ENCODE peak calls at places on chromosomes 1 and 21, in eight cellular contexts. One of them, this sample, is unnamed.

GRCh38 chr1:155976062-155976912 is 2.1 kb downstream of the ARHGEF2 start:
- DNase-seq in RWPE1: peak; percentile 89
- DNase-seq in tibial nerve: peak; percentile 74
- DNase-seq in activated naive CD8-positive, alpha-beta T cell treated with anti-CD3 and anti-CD28 coated beads for 36 hours: peak; percentile 76
- DNase-seq in WTC11: peak; percentile 41
- DNase-seq in ovary: peak; percentile 91
- DNase-seq in stimulated activated CD4-positive, alpha-beta T cell treated with anti-CD3 and anti-CD28 coated beads, Interleukin-2, amount 100 ng/mL, for 24 hours: peak; percentile 64
- DNase-seq in KBM-7: peak; percentile 98
- DNase-seq in this sample: peak; percentile 74

GRCh38 chr21:27734146-27734545 is 767.3 kb upstream of the ADAMTS5 start:
- DNase-seq in RWPE1: no peak
- DNase-seq in tibial nerve: no peak
- DNase-seq in activated naive CD8-positive, alpha-beta T cell treated with anti-CD3 and anti-CD28 coated beads for 36 hours: no peak
- DNase-seq in WTC11: no peak
- DNase-seq in ovary: no peak
- DNase-seq in stimulated activated CD4-positive, alpha-beta T cell treated with anti-CD3 and anti-CD28 coated beads, Interleukin-2, amount 100 ng/mL, for 24 hours: no peak
- DNase-seq in KBM-7: no peak
- DNase-seq in this sample: no peak

GRCh38 chr21:24658926-24659325 is 948.4 kb downstream of the MRPL39 start:
- DNase-seq in RWPE1: no peak
- DNase-seq in tibial nerve: no peak
- DNase-seq in activated naive CD8-positive, alpha-beta T cell treated with anti-CD3 and anti-CD28 coated beads for 36 hours: no peak
- DNase-seq in WTC11: no peak
- DNase-seq in ovary: no peak
- DNase-seq in stimulated activated CD4-positive, alpha-beta T cell treated with anti-CD3 and anti-CD28 coated beads, Interleukin-2, amount 100 ng/mL, for 24 hours: no peak
- DNase-seq in KBM-7: no peak
- DNase-seq in this sample: no peak

GRCh38 chr1:26822737-26823395 is 3.6 kb upstream of the ZDHHC18 start:
- DNase-seq in RWPE1: no peak
- DNase-seq in tibial nerve: no peak
- DNase-seq in activated naive CD8-positive, alpha-beta T cell treated with anti-CD3 and anti-CD28 coated beads for 36 hours: no peak
- DNase-seq in WTC11: no peak
- DNase-seq in ovary: no peak
- DNase-seq in stimulated activated CD4-positive, alpha-beta T cell treated with anti-CD3 and anti-CD28 coated beads, Interleukin-2, amount 100 ng/mL, for 24 hours: no peak
- DNase-seq in KBM-7: no peak
- DNase-seq in this sample: no peak

GRCh38 chr1:160115545-160116276 is at the start of gene ATP1A2:
- DNase-seq in RWPE1: no peak
- DNase-seq in tibial nerve: no peak
- DNase-seq in activated naive CD8-positive, alpha-beta T cell treated with anti-CD3 and anti-CD28 coated beads for 36 hours: no peak
- DNase-seq in WTC11: peak; percentile 66
- DNase-seq in ovary: no peak
- DNase-seq in stimulated activated CD4-positive, alpha-beta T cell treated with anti-CD3 and anti-CD28 coated beads, Interleukin-2, amount 100 ng/mL, for 24 hours: no peak
- DNase-seq in KBM-7: no peak
- DNase-seq in this sample: no peak

GRCh38 chr21:28069446-28069845 is 923.2 kb downstream of the LTN1 start:
- DNase-seq in RWPE1: no peak
- DNase-seq in tibial nerve: no peak
- DNase-seq in activated naive CD8-positive, alpha-beta T cell treated with anti-CD3 and anti-CD28 coated beads for 36 hours: no peak
- DNase-seq in WTC11: no peak
- DNase-seq in ovary: no peak
- DNase-seq in stimulated activated CD4-positive, alpha-beta T cell treated with anti-CD3 and anti-CD28 coated beads, Interleukin-2, amount 100 ng/mL, for 24 hours: no peak
- DNase-seq in KBM-7: no peak
- DNase-seq in this sample: no peak

GRCh38 chr1:107141491-107142369 is 891 bp downstream of the NTNG1 start:
- DNase-seq in RWPE1: no peak
- DNase-seq in tibial nerve: peak; percentile 11
- DNase-seq in activated naive CD8-positive, alpha-beta T cell treated with anti-CD3 and anti-CD28 coated beads for 36 hours: peak; percentile 45
- DNase-seq in WTC11: peak; percentile 30
- DNase-seq in ovary: peak; percentile 33
- DNase-seq in stimulated activated CD4-positive, alpha-beta T cell treated with anti-CD3 and anti-CD28 coated beads, Interleukin-2, amount 100 ng/mL, for 24 hours: peak; percentile 20
- DNase-seq in KBM-7: peak; percentile 70
- DNase-seq in this sample: no peak

GRCh38 chr21:36891692-36892091 is 74.8 kb downstream of the HLCS start:
- DNase-seq in RWPE1: no peak
- DNase-seq in tibial nerve: no peak
- DNase-seq in activated naive CD8-positive, alpha-beta T cell treated with anti-CD3 and anti-CD28 coated beads for 36 hours: no peak
- DNase-seq in WTC11: no peak
- DNase-seq in ovary: no peak
- DNase-seq in stimulated activated CD4-positive, alpha-beta T cell treated with anti-CD3 and anti-CD28 coated beads, Interleukin-2, amount 100 ng/mL, for 24 hours: no peak
- DNase-seq in KBM-7: no peak
- DNase-seq in this sample: no peak

GRCh38 chr1:228015276-228016180 is 8.7 kb downstream of the WNT3A start:
- DNase-seq in RWPE1: peak; percentile 84
- DNase-seq in tibial nerve: no peak
- DNase-seq in activated naive CD8-positive, alpha-beta T cell treated with anti-CD3 and anti-CD28 coated beads for 36 hours: no peak
- DNase-seq in WTC11: peak; percentile 8
- DNase-seq in ovary: peak; percentile 8
- DNase-seq in stimulated activated CD4-positive, alpha-beta T cell treated with anti-CD3 and anti-CD28 coated beads, Interleukin-2, amount 100 ng/mL, for 24 hours: peak; percentile 9
- DNase-seq in KBM-7: no peak
- DNase-seq in this sample: no peak